ENCODE peak calls at places on chromosomes 4 and X, in six cellular contexts. C is ascending aorta, X is fibroblast of the aortic adventitia, V is astrocyte, R is epithelial cell of esophagus, H is cardiac muscle cell. P is an unnamed sample.
A peak's percentile ranks its signal among the peaks of the same experiment; 100 is the strongest.

GRCh38 chrX:28639502-28639901 is 52.3 kb downstream of the IL1RAPL1 start:
- DNase-seq in H (no peak), R (no peak), C (no peak), V (peak; percentile 81), X (peak; percentile 12), P (no peak)

GRCh38 chrX:9467751-9468150 is 2.9 kb downstream of the TBL1X start:
- DNase-seq in C (no peak), X (no peak), R (no peak), H (no peak), V (no peak), P (no peak)

GRCh38 chr4:148114436-148114835 is 327.8 kb downstream of the NR3C2 start:
- DNase-seq in X (no peak), H (no peak), C (no peak), R (no peak), V (no peak), P (no peak)

GRCh38 chrX:45454235-45454634 is 253.6 kb upstream of the DIPK2B start:
- DNase-seq in V (no peak), C (no peak), R (no peak), X (no peak), H (no peak), P (no peak)

GRCh38 chr4:11342401-11342800 is 86.3 kb downstream of the HS3ST1 start:
- DNase-seq in H (no peak), X (no peak), V (no peak), R (no peak), C (no peak), P (no peak)

GRCh38 chrX:11724122-11725017 is 33.7 kb upstream of the MSL3 start:
- DNase-seq in C (no peak), R (peak; percentile 37), H (peak; percentile 56), V (peak; percentile 9), X (peak; percentile 68), P (peak; percentile 2)

GRCh38 chrX:102546818-102547493 is 30.4 kb upstream of the TMSB15A start:
- DNase-seq in V (no peak), C (no peak), X (no peak), R (no peak), H (no peak), P (no peak)

GRCh38 chrX:40539214-40540142 is 41.3 kb upstream of the ATP6AP2 start:
- DNase-seq in C (no peak), H (peak; percentile 81), R (peak; percentile 72), X (peak; percentile 52), V (peak; percentile 42), P (no peak)

GRCh38 chr4:137530176-137530575 is 2.1 kb downstream of the PCDH18 start:
- DNase-seq in R (no peak), V (peak; percentile 42), X (peak; percentile 65), C (no peak), H (peak; percentile 70), P (no peak)

GRCh38 chr4:147104768-147105167 is 159.1 kb upstream of the TTC29 start:
- DNase-seq in C (no peak), H (no peak), R (no peak), X (no peak), V (no peak), P (no peak)

GRCh38 chr4:10096201-10096975 is 20.2 kb downstream of the WDR1 start:
- DNase-seq in V (peak; percentile 95), C (peak; percentile 75), R (peak; percentile 97), X (peak; percentile 94), H (peak; percentile 89), P (no peak)

GRCh38 chr4:104424368-104424921 is 70.2 kb downstream of the CXXC4 start:
- DNase-seq in R (no peak), X (no peak), H (peak; percentile 11), C (no peak), V (no peak), P (no peak)

GRCh38 chr4:178976861-178977260 is 1534.6 kb upstream of the AGA start:
- DNase-seq in R (no peak), X (no peak), C (no peak), H (no peak), V (no peak), P (no peak)

GRCh38 chrX:38085797-38086196 is 79.4 kb downstream of the SYTL5 start:
- DNase-seq in V (no peak), R (no peak), C (no peak), X (no peak), H (no peak), P (no peak)

GRCh38 chrX:140123446-140123845 is 158.1 kb upstream of the CXorf66 start:
- DNase-seq in C (no peak), H (peak; percentile 15), R (peak; percentile 22), V (no peak), X (peak; percentile 23), P (no peak)

GRCh38 chr4:186137193-186137792 is 32.8 kb downstream of the FAM149A start:
- DNase-seq in C (no peak), V (peak; percentile 4), X (peak; percentile 55), R (peak; percentile 28), H (peak; percentile 56), P (no peak)

GRCh38 chrX:13235930-13236329 is 83.9 kb downstream of the ATXN3L start:
- DNase-seq in H (no peak), R (no peak), X (no peak), V (no peak), C (no peak), P (no peak)

GRCh38 chr4:58766763-58767162 is 1656.6 kb upstream of the IGFBP7 start:
- DNase-seq in C (no peak), V (no peak), X (no peak), H (no peak), R (no peak), P (no peak)

GRCh38 chr4:124019749-124020549 is 623.4 kb downstream of the SPRY1 start:
- DNase-seq in X (peak; percentile 25), H (peak; percentile 35), V (no peak), C (no peak), R (no peak), P (no peak)

GRCh38 chr4:156109943-156110925 is 156.6 kb upstream of the CTSO start:
- DNase-seq in V (peak; percentile 18), X (peak; percentile 68), H (peak; percentile 78), R (peak; percentile 93), C (no peak), P (no peak)

GRCh38 chrX:154719132-154719675 is 31.7 kb downstream of the GAB3 start:
- DNase-seq in H (peak; percentile 72), X (peak; percentile 58), R (peak; percentile 89), C (no peak), V (peak; percentile 81), P (no peak)

GRCh38 chr4:56843421-56843899 is 22.0 kb upstream of the SPINK2 start:
- DNase-seq in R (no peak), X (no peak), H (peak; percentile 61), V (no peak), C (no peak), P (no peak)

GRCh38 chrX:40098264-40099045 is 697 bp upstream of the BCOR start:
- DNase-seq in H (peak; percentile 63), R (no peak), V (no peak), C (no peak), X (peak; percentile 52), P (no peak)

GRCh38 chr4:127781303-127782024 is 658 bp upstream of the HSPA4L start:
- DNase-seq in H (peak; percentile 70), X (no peak), R (peak; percentile 48), C (no peak), V (peak; percentile 28), P (no peak)

GRCh38 chr4:127783971-127784519 is 1.9 kb downstream of the HSPA4L start:
- DNase-seq in H (no peak), X (peak; percentile 6), C (no peak), R (peak; percentile 41), V (no peak), P (no peak)

GRCh38 chr4:127783026-127783769 is 1.1 kb downstream of the HSPA4L start:
- DNase-seq in X (peak; percentile 79), R (peak; percentile 100), H (peak; percentile 74), C (peak; percentile 65), V (peak; percentile 83), P (peak; percentile 71)

GRCh38 chr4:127782025-127782274 is 172 bp upstream of the HSPA4L start:
- DNase-seq in R (peak; percentile 88), X (peak; percentile 78), H (peak; percentile 90), C (peak; percentile 21), V (peak; percentile 62), P (peak; percentile 50)

DNA sequence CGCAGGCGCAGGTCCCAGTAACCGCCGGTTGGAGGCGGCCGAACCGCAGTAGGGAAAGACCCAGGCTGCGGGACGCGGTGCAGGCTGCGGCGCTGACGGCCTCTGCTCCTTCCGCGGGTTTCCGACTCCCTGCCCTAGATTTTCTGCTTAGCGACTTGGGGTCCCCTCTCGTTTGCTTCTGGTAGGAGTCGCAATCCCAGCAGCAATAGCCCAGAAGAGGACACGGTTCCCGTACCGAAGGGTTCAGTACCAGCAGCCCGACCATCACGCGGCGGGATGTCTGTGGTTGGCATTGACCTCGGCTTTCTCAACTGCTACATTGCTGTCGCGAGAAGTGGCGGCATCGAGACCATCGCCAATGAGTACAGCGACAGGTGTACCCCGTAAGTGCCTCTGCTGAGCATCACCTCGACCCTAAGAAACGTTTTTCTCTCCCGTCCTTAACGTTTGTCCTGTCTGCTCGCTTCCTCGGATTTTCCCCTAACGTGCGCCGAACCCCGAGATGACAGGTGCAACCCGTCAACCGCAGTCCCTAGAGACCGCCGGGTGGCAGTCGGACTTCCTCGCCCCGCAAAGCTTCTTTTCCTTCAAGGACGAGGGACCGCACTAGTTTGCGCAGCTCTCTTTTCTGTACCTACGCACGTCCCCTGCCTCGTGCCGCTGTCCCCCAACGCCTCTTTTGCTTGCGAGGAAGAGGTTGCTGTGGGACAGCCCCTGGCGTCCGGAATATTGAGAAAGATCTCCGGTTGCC is at the start of gene HSPA4L:
- DNase-seq in V (peak; percentile 32), C (peak; percentile 23), R (peak; percentile 78), H (no peak), X (peak; percentile 59), P (peak; percentile 28)
- TF ChIP-seq CTCF in V (no peak), C (peak; percentile 33), R (peak; percentile 2), H (peak; percentile 40), X (peak; percentile 26), P (peak; percentile 28)

GRCh38 chr4:151012376-151012775 is 2.7 kb downstream of the LRBA start:
- DNase-seq in H (no peak), X (no peak), V (no peak), R (no peak), C (no peak), P (no peak)
- H3K4me3 ChIP-seq in H (peak overlapping the region; percentile 99), X (no peak overlapping the region), V (no peak overlapping the region), R (peak overlapping the region; percentile 82), C (no peak overlapping the region), P (no peak overlapping the region)

DNA sequence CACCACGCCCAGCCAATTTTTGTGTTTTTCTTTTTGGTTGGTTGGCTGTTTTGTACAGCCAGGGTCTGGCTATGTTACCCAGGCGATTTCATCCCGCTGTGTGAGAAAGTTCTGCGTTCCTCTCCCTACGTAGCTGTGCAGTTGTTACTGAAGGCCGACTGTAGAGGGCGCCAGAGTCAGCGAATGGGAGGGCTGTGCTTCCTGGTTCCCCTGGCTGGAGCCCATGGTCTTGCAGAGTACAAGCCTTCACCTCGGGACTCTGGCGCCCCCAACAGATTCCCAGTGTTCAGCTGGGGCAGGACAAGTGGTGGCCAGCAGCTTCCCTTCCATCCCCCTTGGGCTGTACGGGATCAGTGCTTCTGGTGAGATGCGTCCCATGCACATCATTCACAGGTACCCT is 5.6 kb upstream of the CT45A1 start:
- DNase-seq in X (no peak), V (no peak), R (no peak), C (no peak), H (peak; percentile 0), P (no peak)
- TF ChIP-seq CTCF in X (no peak), V (no peak), R (no peak), C (no peak), H (no peak), P (no peak)

DNA sequence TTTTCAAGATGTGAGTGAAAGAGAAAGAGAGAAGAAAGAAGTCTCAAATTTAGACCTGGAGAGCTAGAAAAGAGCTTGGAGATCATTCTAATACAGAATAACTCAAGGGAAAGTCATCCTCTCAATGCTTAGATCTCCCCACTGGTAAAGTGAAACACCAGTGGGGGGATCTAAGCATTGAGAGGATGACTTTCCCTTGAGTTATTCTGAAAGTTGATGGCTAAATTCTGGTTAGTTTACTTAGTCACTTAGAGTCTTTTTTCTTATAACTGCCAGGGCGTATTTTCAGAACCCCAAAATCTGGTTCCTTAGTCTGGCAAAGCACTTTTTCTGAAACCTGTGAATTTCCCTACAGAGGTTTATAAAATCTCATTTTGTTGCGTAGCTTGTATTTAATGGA is 198.6 kb downstream of the ARHGAP24 start:
- DNase-seq in R (no peak), H (no peak), C (no peak), V (no peak), X (no peak), P (no peak)
- H3K4me3 ChIP-seq in R (no peak overlapping the region), H (no peak overlapping the region), C (no peak overlapping the region), V (no peak overlapping the region), X (no peak overlapping the region), P (no peak overlapping the region)